ENCODE peak calls at places on chromosomes 3 and 15, in four cellular contexts. U, B, F and N are unnamed samples.

GRCh38 chr15:94312946-94313345 is 81.6 kb downstream of the MCTP2 start:
- DNase-seq in U (no peak), F (no peak), B (no peak), N (no peak)

GRCh38 chr15:65870889-65871533 is 1.7 kb downstream of the RAB11A start:
- DNase-seq in F (no peak), B (no peak), U (no peak), N (no peak)

GRCh38 chr3:129001817-129002572 is 891 bp downstream of the EFCC1 start:
- DNase-seq in U (no peak), F (no peak), B (no peak), N (no peak)

GRCh38 chr15:37900286-37901221 is 33.9 kb upstream of the TMCO5A start:
- DNase-seq in F (no peak), U (no peak), B (no peak), N (no peak)

GRCh38 chr3:62502315-62503300 is 129.3 kb upstream of the FEZF2 start:
- DNase-seq in F (no peak), B (no peak), U (no peak), N (no peak)

GRCh38 chr3:149273096-149273751 is 51.6 kb upstream of the CP start:
- DNase-seq in B (peak; percentile 57), U (no peak), F (peak; percentile 46), N (no peak)

GRCh38 chr15:43776101-43776717 is 557 bp downstream of the ELL3 start:
- DNase-seq in U (peak; percentile 67), F (peak; percentile 40), B (no peak), N (no peak)

GRCh38 chr3:117586161-117586560 is 876.6 kb downstream of the TUSC7 start:
- DNase-seq in F (no peak), U (no peak), B (no peak), N (no peak)

GRCh38 chr15:45187894-45188830 is at the start of gene SHF:
- DNase-seq in B (no peak), F (no peak), U (peak; percentile 85), N (no peak)

GRCh38 chr15:69143756-69144436 is 16.5 kb upstream of the GLCE start:
- DNase-seq in F (no peak), B (no peak), U (no peak), N (no peak)

GRCh38 chr15:28191832-28192231 is 92.7 kb upstream of the OCA2 start:
- DNase-seq in B (no peak), F (peak; percentile 16), U (peak; percentile 86), N (no peak)

GRCh38 chr15:31128919-31129768 is 27.6 kb upstream of the TRPM1 start:
- DNase-seq in B (peak; percentile 71), F (peak; percentile 39), U (peak; percentile 89), N (peak; percentile 92)

GRCh38 chr3:115275897-115276296 is 128.8 kb upstream of the ZBTB20 start:
- DNase-seq in F (no peak), U (no peak), B (no peak), N (no peak)

GRCh38 chr15:40038267-40038653 is 721 bp downstream of the SRP14 start:
- DNase-seq in U (no peak), F (no peak), B (no peak), N (peak; percentile 87)

GRCh38 chr3:155416500-155417118 is 123.1 kb upstream of the STRIT1 start:
- DNase-seq in F (no peak), U (no peak), B (no peak), N (peak; percentile 55)

GRCh38 chr3:126343675-126344074 is 13.5 kb downstream of the KLF15 start:
- DNase-seq in F (peak; percentile 2), B (peak; percentile 20), U (peak; percentile 56), N (no peak)

GRCh38 chr15:49103676-49104075 is 51.7 kb downstream of the COPS2 start:
- DNase-seq in B (no peak), F (no peak), U (no peak), N (no peak)

GRCh38 chr15:57485869-57486268 is 105.8 kb upstream of the MYZAP start:
- DNase-seq in U (peak; percentile 38), F (peak; percentile 67), B (peak; percentile 81), N (no peak)

GRCh38 chr15:30974112-30974511 is 17.3 kb downstream of the MTMR10 start:
- DNase-seq in U (no peak), B (no peak), F (no peak), N (no peak)

GRCh38 chr3:122992628-122993570 is 34.7 kb downstream of the SEMA5B start:
- DNase-seq in B (no peak), F (no peak), U (peak; percentile 73), N (no peak)

GRCh38 chr3:69012836-69013255 is 638 bp downstream of the EOGT start:
- DNase-seq in U (peak; percentile 88), B (peak; percentile 49), F (peak; percentile 48), N (no peak)

GRCh38 chr3:149579838-149580542 is 77.8 kb downstream of the WWTR1 start:
- DNase-seq in B (no peak), F (no peak), U (no peak), N (no peak)

GRCh38 chr15:20340331-20340811 is 201.2 kb downstream of the GOLGA6L6 start:
- DNase-seq in U (peak; percentile 91), B (peak; percentile 87), F (no peak), N (peak; percentile 91)

GRCh38 chr15:40246496-40247275 is 7.8 kb downstream of the PAK6 start:
- DNase-seq in B (peak; percentile 20), F (no peak), U (peak; percentile 38), N (no peak)

GRCh38 chr15:39213385-39213840 is 367.5 kb upstream of the THBS1 start:
- DNase-seq in F (peak; percentile 25), B (peak; percentile 92), U (peak; percentile 79), N (no peak)

GRCh38 chr15:58228708-58229107 is 90.5 kb downstream of the AQP9 start:
- DNase-seq in B (no peak), U (no peak), F (no peak), N (no peak)

GRCh38 chr3:105948108-105948507 is 79.3 kb upstream of the CBLB start:
- DNase-seq in U (no peak), F (no peak), B (no peak), N (no peak)

GRCh38 chr3:151047636-151048035 is 37.8 kb upstream of the MED12L start:
- DNase-seq in B (peak; percentile 70), F (no peak), U (no peak), N (no peak)

GRCh38 chr3:42419565-42419964 is 9.2 kb upstream of the LYZL4 start:
- DNase-seq in U (no peak), F (no peak), B (no peak), N (no peak)

GRCh38 chr3:153734777-153735551 is 386.2 kb upstream of the ARHGEF26 start:
- DNase-seq in F (no peak), B (peak; percentile 45), U (no peak), N (no peak)

GRCh38 chr3:141105828-141106628 is 54.9 kb downstream of the SPSB4 start:
- DNase-seq in U (no peak), F (peak; percentile 58), B (peak; percentile 75), N (peak; percentile 96)

GRCh38 chr3:127637546-127637945 is 8.6 kb downstream of the PODXL2 start:
- DNase-seq in F (no peak), U (no peak), B (no peak), N (no peak)

GRCh38 chr3:112640864-112641751 is at the start of gene CCDC80:
- DNase-seq in F (no peak), U (no peak), B (peak; percentile 60), N (no peak)

GRCh38 chr3:39752019-39752637 is 57.3 kb upstream of the MYRIP start:
- DNase-seq in U (no peak), B (no peak), F (no peak), N (no peak)

GRCh38 chr3:99570061-99570460 is 68.3 kb upstream of the COL8A1 start:
- DNase-seq in B (no peak), U (no peak), F (no peak), N (no peak)

GRCh38 chr15:100891316-100892012 is 11.8 kb downstream of the ALDH1A3 start:
- DNase-seq in U (peak; percentile 64), F (no peak), B (no peak), N (no peak)

GRCh38 chr3:23834082-23834870 is 28.5 kb downstream of the UBE2E1 start:
- DNase-seq in B (no peak), U (no peak), F (no peak), N (no peak)
- H3K4me1 ChIP-seq in B (no peaks in the 10 kb centered on the region), U (peaks cover 4% of the 10 kb centered on the region), F (no peaks in the 10 kb centered on the region), N (peaks cover 43% of the 10 kb centered on the region)

DNA sequence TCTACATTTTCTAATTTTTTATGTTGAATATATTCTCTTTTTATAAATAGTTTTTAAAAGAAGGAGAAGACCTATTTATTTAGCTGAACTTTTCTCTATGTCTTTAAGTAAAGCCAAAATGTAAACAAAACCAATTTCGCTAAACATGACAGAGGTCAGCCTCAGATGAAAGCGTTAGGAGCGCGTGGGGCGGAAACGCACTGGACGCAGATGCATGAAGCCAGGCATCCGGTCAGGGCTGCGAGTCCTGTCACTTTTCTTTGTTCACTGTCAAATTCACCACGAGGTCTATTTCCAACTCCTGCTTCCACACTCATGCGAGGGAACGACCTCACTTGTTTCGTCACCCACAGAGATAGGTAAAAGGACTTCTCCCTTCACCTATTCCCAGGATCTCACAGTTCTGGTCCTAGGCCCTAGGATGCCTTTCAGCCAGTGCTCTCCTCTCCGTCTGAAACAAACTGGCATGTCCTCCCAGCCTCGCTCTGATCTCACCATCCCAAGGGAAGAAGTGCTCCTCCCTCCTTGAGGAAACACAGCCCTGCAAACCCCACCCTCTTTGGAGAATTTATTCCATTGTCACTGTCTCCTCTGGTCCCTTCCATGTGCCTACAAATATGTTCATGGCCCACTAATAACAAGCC is 57.9 kb downstream of the ITGB5 start:
- DNase-seq in U (peak; percentile 60), B (no peak), F (no peak), N (no peak)
- H3K4me1 ChIP-seq in U (peaks cover 24% of the 10 kb centered on the region), B (peaks cover 24% of the 10 kb centered on the region), F (no peaks in the 10 kb centered on the region), N (peaks cover 61% of the 10 kb centered on the region)

GRCh38 chr3:48427630-48427962 is 2.3 kb downstream of the PLXNB1 start:
- DNase-seq in U (no peak), F (no peak), B (no peak), N (no peak)
- H3K4me1 ChIP-seq in U (peaks cover 15% of the 10 kb centered on the region), F (peaks cover 3% of the 10 kb centered on the region), B (peaks cover 49% of the 10 kb centered on the region), N (peaks cover 81% of the 10 kb centered on the region)

GRCh38 chr3:152197937-152198336 is 70.8 kb upstream of the MBNL1 start:
- DNase-seq in B (no peak), U (no peak), F (no peak), N (no peak)
- H3K4me1 ChIP-seq in B (peaks cover 4% of the 10 kb centered on the region), U (peaks cover 4% of the 10 kb centered on the region), F (no peaks in the 10 kb centered on the region), N (peaks cover 58% of the 10 kb centered on the region)

GRCh38 chr3:143957447-143957846 is 14.2 kb upstream of the DIPK2A start:
- DNase-seq in B (no peak), U (no peak), F (no peak), N (no peak)
- H3K4me1 ChIP-seq in B (no peaks in the 10 kb centered on the region), U (no peaks in the 10 kb centered on the region), F (no peaks in the 10 kb centered on the region), N (no peaks in the 10 kb centered on the region)

GRCh38 chr15:78290222-78290621 is 9.2 kb downstream of the SKIC8 start:
- DNase-seq in F (no peak), B (no peak), U (no peak), N (no peak)
- H3K4me1 ChIP-seq in F (peaks cover 8% of the 10 kb centered on the region), B (no peaks in the 10 kb centered on the region), U (no peaks in the 10 kb centered on the region), N (no peaks in the 10 kb centered on the region)

GRCh38 chr3:163605915-163606314 is 1472.4 kb downstream of the SI start:
- DNase-seq in B (no peak), U (no peak), F (no peak), N (no peak)

GRCh38 chr3:163601426-163601825 is 1476.9 kb downstream of the SI start:
- DNase-seq in U (no peak), F (no peak), B (no peak), N (no peak)
- H3K4me1 ChIP-seq in U (no peaks in the 10 kb centered on the region), F (no peaks in the 10 kb centered on the region), B (no peaks in the 10 kb centered on the region), N (no peaks in the 10 kb centered on the region)

GRCh38 chr15:79965836-79966630 is 5.0 kb downstream of the BCL2A1 start:
- DNase-seq in B (no peak), F (no peak), U (no peak), N (no peak)
- H3K4me1 ChIP-seq in B (no peaks in the 10 kb centered on the region), F (no peaks in the 10 kb centered on the region), U (peaks cover 3% of the 10 kb centered on the region), N (no peaks in the 10 kb centered on the region)